ENCODE peak calls at places on chromosome 16, in four cellular contexts. S, P, A and W are unnamed samples.
A peak's percentile ranks its signal among the peaks of the same experiment; 100 is the strongest.

GRCh38 chr16:48607056-48607825 is 2.7 kb downstream of the N4BP1 start:
- DNase-seq in P (no peak), A (no peak), S (peak; percentile 66), W (peak; percentile 86)

GRCh38 chr16:77298638-77299360 is 99.6 kb downstream of the SYCE1L start:
- DNase-seq in P (no peak), S (no peak), A (no peak), W (no peak)

GRCh38 chr16:48393843-48394703 is 8.9 kb upstream of the SIAH1 start:
- DNase-seq in P (no peak), A (peak; percentile 84), S (no peak), W (no peak)

GRCh38 chr16:4994719-4995434 is 36.7 kb downstream of the SEC14L5 start:
- DNase-seq in S (no peak), P (no peak), A (peak; percentile 85), W (no peak)

GRCh38 chr16:23781176-23781575 is 26.4 kb downstream of the CHP2 start:
- DNase-seq in S (no peak), P (no peak), A (no peak), W (peak; percentile 58)

GRCh38 chr16:13453325-13453724 is 466.6 kb upstream of the ERCC4 start:
- DNase-seq in S (no peak), A (no peak), P (no peak), W (no peak)

GRCh38 chr16:47260496-47260895 is 116.8 kb upstream of the NETO2 start:
- DNase-seq in A (no peak), S (no peak), P (no peak), W (no peak)

GRCh38 chr16:81526935-81527334 is 82.3 kb downstream of the CMIP start:
- DNase-seq in S (peak; percentile 53), A (no peak), P (no peak), W (peak; percentile 83)

GRCh38 chr16:14423344-14423743 is 206.7 kb downstream of the PARN start:
- DNase-seq in S (no peak), P (no peak), A (no peak), W (no peak)

GRCh38 chr16:64455275-64455674 is 666.6 kb downstream of the CDH11 start:
- DNase-seq in S (no peak), A (no peak), P (no peak), W (no peak)

GRCh38 chr16:89620406-89620841 is 7.0 kb downstream of the DPEP1 start:
- DNase-seq in S (no peak), P (no peak), A (no peak), W (no peak)

GRCh38 chr16:10001258-10001785 is 180.9 kb downstream of the GRIN2A start:
- DNase-seq in S (no peak), A (no peak), P (no peak), W (no peak)

GRCh38 chr16:82782715-82783251 is 156.0 kb downstream of the CDH13 start:
- DNase-seq in S (no peak), A (no peak), P (no peak), W (peak; percentile 8)

GRCh38 chr16:50156590-50156989 is 3.5 kb downstream of the TENT4B start:
- DNase-seq in S (no peak), A (no peak), P (no peak), W (no peak)

GRCh38 chr16:20409398-20410152 is at the start of gene ACSM5:
- DNase-seq in A (peak; percentile 44), S (peak; percentile 49), P (no peak), W (no peak)

GRCh38 chr16:87556941-87557459 is 45.3 kb upstream of the JPH3 start:
- DNase-seq in S (peak; percentile 38), P (no peak), A (no peak), W (no peak)

GRCh38 chr16:62205459-62205858 is 169.2 kb upstream of the CDH8 start:
- DNase-seq in S (no peak), A (no peak), P (no peak), W (no peak)

GRCh38 chr16:3824121-3824795 is 56.3 kb downstream of the CREBBP start:
- DNase-seq in S (no peak), P (no peak), A (peak; percentile 30), W (no peak)

GRCh38 chr16:69448470-69449193 is 24.2 kb downstream of the CYB5B start:
- DNase-seq in A (no peak), S (no peak), P (no peak), W (no peak)

GRCh38 chr16:54176376-54176901 is 110.1 kb downstream of the IRX3 start:
- DNase-seq in P (no peak), A (no peak), S (no peak), W (no peak)

GRCh38 chr16:70375636-70376611 is 29.2 kb downstream of the DDX19A start:
- DNase-seq in P (no peak), S (no peak), A (peak; percentile 26), W (no peak)

GRCh38 chr16:11796227-11797165 is 562 bp downstream of the ZC3H7A start:
- DNase-seq in A (peak; percentile 48), P (peak; percentile 10), S (peak; percentile 39), W (peak; percentile 62)

GRCh38 chr16:21584817-21585216 is 14.6 kb upstream of the METTL9 start:
- DNase-seq in P (no peak), A (no peak), S (no peak), W (no peak)

GRCh38 chr16:324451-325334 is 27.8 kb downstream of the AXIN1 start:
- DNase-seq in S (peak; percentile 17), A (no peak), P (peak; percentile 42), W (no peak)

GRCh38 chr16:27313422-27314160 is at the start of gene IL4R:
- DNase-seq in P (peak; percentile 63), A (peak; percentile 30), S (peak; percentile 59), W (peak; percentile 42)

GRCh38 chr16:31513126-31513525 is 4.9 kb upstream of the RUSF1 start:
- DNase-seq in S (no peak), P (no peak), A (no peak), W (no peak)

GRCh38 chr16:57401943-57402640 is 2.5 kb upstream of the CCL17 start:
- DNase-seq in A (no peak), P (no peak), S (no peak), W (no peak)

GRCh38 chr16:56267888-56268287 is 76.6 kb downstream of the GNAO1 start:
- DNase-seq in S (no peak), P (no peak), A (no peak), W (no peak)